ENCODE peak calls at places on chromosomes 4 and X, in four cellular contexts. H is Peyer's patch, L is stomach, Q is pancreas. C is an unnamed sample. For H3K27me3 and H3K36me3, the result is how much of the 10 kb centered on the place peaks cover.

GRCh38 chr4:136009258-136009832 is 1522.9 kb downstream of the PCDH18 start:
- DNase-seq in Q (no peak), L (no peak), H (no peak), C (no peak)

GRCh38 chr4:4941741-4942140 is 77.5 kb downstream of the CYTL1 start:
- DNase-seq in Q (no peak), H (no peak), L (no peak), C (no peak)

GRCh38 chr4:68592673-68593072 is 16.6 kb upstream of the UGT2B17 start:
- DNase-seq in Q (no peak), L (no peak), H (no peak), C (no peak)

GRCh38 chr4:74944354-74944793 is 11.5 kb downstream of the PARM1 start:
- DNase-seq in Q (peak), H (peak), L (peak), C (peak)

GRCh38 chr4:55865228-55865806 is 11.9 kb downstream of the EXOC1 start:
- DNase-seq in Q (no peak), L (no peak), H (no peak), C (no peak)

GRCh38 chrX:41110801-41111625 is 25.8 kb downstream of the USP9X start:
- DNase-seq in L (no peak), H (no peak), Q (no peak), C (no peak)

GRCh38 chrX:150573702-150574101 is 5.3 kb downstream of the MTM1 start:
- DNase-seq in Q (no peak), H (peak), L (no peak), C (no peak)

GRCh38 chr4:158099686-158100085 is 73.1 kb downstream of the GASK1B start:
- DNase-seq in L (no peak), H (no peak), Q (no peak), C (no peak)

GRCh38 chr4:88064410-88064809 is 57.0 kb downstream of the PKD2 start:
- DNase-seq in L (no peak), Q (no peak), H (peak), C (no peak)

GRCh38 chrX:80816051-80816450 is 6.4 kb upstream of the BRWD3 start:
- DNase-seq in H (no peak), L (no peak), Q (no peak), C (no peak)

GRCh38 chr4:62018537-62018936 is 818.4 kb downstream of the ADGRL3 start:
- DNase-seq in Q (no peak), H (no peak), L (no peak), C (no peak)

GRCh38 chrX:13151806-13152510 is 107.5 kb upstream of the FAM9C start:
- DNase-seq in Q (no peak), H (no peak), L (no peak), C (no peak)

GRCh38 chr4:173334891-173335754 is 965 bp upstream of the HMGB2 start:
- DNase-seq in L (peak), Q (peak), H (peak), C (peak)

GRCh38 chr4:37896206-37896605 is 5.3 kb downstream of the TBC1D1 start:
- DNase-seq in L (no peak), H (no peak), Q (no peak), C (no peak)

GRCh38 chr4:110046588-110047049 is 133.9 kb downstream of the EGF start:
- DNase-seq in H (no peak), Q (no peak), L (no peak), C (no peak)

GRCh38 chr4:157095716-157096115 is 19.8 kb downstream of the GLRB start:
- DNase-seq in L (no peak), Q (no peak), H (no peak), C (no peak)

GRCh38 chr4:147407261-147408045 is 73.4 kb upstream of the EDNRA start:
- DNase-seq in L (no peak), H (no peak), Q (no peak), C (no peak)

DNA sequence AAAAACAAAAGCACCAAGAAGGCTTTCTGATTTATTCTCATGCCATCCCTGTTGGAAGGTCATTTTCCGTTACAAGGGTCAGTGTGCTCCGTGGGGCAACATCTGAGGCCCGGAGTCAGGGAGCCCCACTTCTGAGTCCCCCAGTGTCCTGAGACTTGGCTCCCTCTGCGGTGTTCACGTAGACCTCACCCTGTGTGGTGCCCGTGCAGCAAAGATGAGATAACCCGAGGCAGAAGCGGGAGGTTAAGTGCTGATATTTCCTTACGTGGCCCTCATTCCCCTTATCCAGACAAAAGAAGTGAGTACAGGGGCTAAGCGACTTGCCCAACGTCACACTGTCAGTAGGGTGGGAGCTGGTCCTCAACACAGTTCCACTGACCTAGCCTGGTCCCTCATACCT is 3.5 kb downstream of the JAKMIP1 start:
- DNase-seq in L (no peak), H (peak), Q (no peak), C (no peak)
- H3K27me3 ChIP-seq in L (half or more), H (under half), Q (under half), C (under half)

GRCh38 chr4:122882830-122883229 is 39.6 kb downstream of the NUDT6 start:
- DNase-seq in H (no peak), L (no peak), Q (no peak), C (no peak)

GRCh38 chr4:122874194-122874593 is 47.6 kb downstream of the FGF2 start:
- DNase-seq in Q (no peak), L (no peak), H (no peak), C (no peak)

GRCh38 chr4:122875949-122876348 is 46.4 kb downstream of the NUDT6 start:
- DNase-seq in Q (no peak), H (no peak), L (no peak), C (no peak)

GRCh38 chr4:122876456-122876855 is 45.9 kb downstream of the NUDT6 start:
- DNase-seq in L (no peak), H (no peak), Q (no peak), C (no peak)

GRCh38 chr4:122879001-122879400 is 43.4 kb downstream of the NUDT6 start:
- DNase-seq in Q (no peak), L (no peak), H (no peak), C (no peak)
- H3K36me3 ChIP-seq in Q (under half), L (under half), H (under half), C (under half)

GRCh38 chr4:1523506-1523905 is 117.3 kb upstream of the NKX1-1 start:
- DNase-seq in H (no peak), L (no peak), Q (no peak), C (no peak)

GRCh38 chr4:1523033-1523432 is 116.8 kb upstream of the NKX1-1 start:
- DNase-seq in L (no peak), H (no peak), Q (no peak), C (no peak)

GRCh38 chr4:1524761-1525160 is 118.5 kb upstream of the NKX1-1 start:
- DNase-seq in Q (no peak), H (no peak), L (no peak), C (no peak)

GRCh38 chr4:1522606-1523005 is 116.4 kb upstream of the NKX1-1 start:
- DNase-seq in L (no peak), Q (no peak), H (no peak), C (no peak)

GRCh38 chr4:1523907-1524636 is 117.8 kb upstream of the NKX1-1 start:
- DNase-seq in H (no peak), Q (no peak), L (no peak), C (no peak)
- H3K27me3 ChIP-seq in H (under half), Q (under half), L (half or more), C (under half)

DNA sequence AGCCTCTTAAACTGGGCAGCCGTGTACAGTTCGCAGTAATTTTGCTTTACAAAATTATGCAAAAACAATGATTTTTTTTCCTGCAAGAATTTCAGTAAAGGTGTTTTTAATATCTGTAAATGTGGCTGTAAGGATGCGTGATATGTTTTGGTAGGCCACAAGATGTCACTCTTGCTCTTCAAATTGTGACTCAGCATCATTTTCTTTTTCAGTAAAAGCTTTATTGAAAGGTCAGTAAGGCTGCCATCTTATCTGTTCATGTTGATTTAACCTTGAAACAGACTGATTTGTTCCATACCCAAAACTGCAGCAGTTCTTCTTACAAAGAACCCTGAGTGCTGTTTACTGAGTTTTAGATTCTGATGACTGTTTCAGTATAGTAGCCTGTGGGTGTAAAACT is 39.9 kb downstream of the TXLNG start:
- DNase-seq in L (no peak), Q (no peak), H (no peak), C (no peak)
- H3K36me3 ChIP-seq in L (under half), Q (under half), H (under half), C (under half)

GRCh38 chrX:24767557-24767956 is 73.8 kb downstream of the POLA1 start:
- DNase-seq in H (no peak), Q (no peak), L (no peak), C (no peak)
- H3K27me3 ChIP-seq in H (under half), Q (under half), L (under half), C (under half)

GRCh38 chr4:8457646-8458045 is 17.1 kb downstream of the TRMT44 start:
- DNase-seq in H (no peak), L (no peak), Q (no peak), C (no peak)
- H3K36me3 ChIP-seq in H (under half), L (half or more), Q (under half), C (under half)